ENCODE peak calls at places on chromosomes 11 and 22, in four cellular contexts. J is stimulated activated CD4-positive, alpha-beta T cell treated with anti-CD3 and anti-CD28 coated beads, Interleukin-2, amount 100 ng/mL, for 48 hours; G is MCF 10A; I is NCI-H1694 treated with DMSO at 0.1 percent for 48 hours. Z is an unnamed sample.
A peak's percentile ranks its signal among the peaks of the same experiment; 100 is the strongest.

GRCh38 chr11:1568451-1568911 is 3.6 kb downstream of the DUSP8 start:
- DNase-seq in J (no peak), G (no peak), I (peak; percentile 14), Z (no peak)

GRCh38 chr11:7448126-7448525 is 37.2 kb upstream of the OLFML1 start:
- DNase-seq in J (no peak), G (no peak), I (no peak), Z (no peak)

GRCh38 chr22:27510024-27510423 is 291.5 kb downstream of the MN1 start:
- DNase-seq in J (no peak), G (no peak), I (no peak), Z (no peak)

GRCh38 chr22:22014285-22014659 is 31.7 kb upstream of the TOP3B start:
- DNase-seq in J (no peak), G (no peak), I (no peak), Z (no peak)

GRCh38 chr11:108966206-108966605 is 301.3 kb downstream of the DDX10 start:
- DNase-seq in J (no peak), G (no peak), I (no peak), Z (no peak)

GRCh38 chr11:103987631-103988594 is 48.5 kb upstream of the DDI1 start:
- DNase-seq in J (no peak), G (no peak), I (no peak), Z (no peak)

GRCh38 chr11:3158131-3158591 is 6.9 kb downstream of the OSBPL5 start:
- DNase-seq in J (no peak), G (no peak), I (no peak), Z (no peak)

GRCh38 chr11:72758690-72759389 is 6.6 kb upstream of the ARAP1 start:
- DNase-seq in J (no peak), G (no peak), I (no peak), Z (no peak)

GRCh38 chr11:78149646-78150045 is 10.2 kb upstream of the ALG8 start:
- DNase-seq in J (no peak), G (peak; percentile 47), I (no peak), Z (no peak)

GRCh38 chr22:29751139-29751538 is 15.7 kb downstream of the ZMAT5 start:
- DNase-seq in J (peak; percentile 11), G (no peak), I (no peak), Z (no peak)

GRCh38 chr11:58900479-58901420 is 38.5 kb upstream of the GLYATL1 start:
- DNase-seq in J (peak; percentile 48), G (peak; percentile 77), I (peak; percentile 5), Z (no peak)

GRCh38 chr11:17386331-17387084 is 2.0 kb downstream of the KCNJ11 start:
- DNase-seq in J (peak; percentile 43), G (peak; percentile 56), I (peak; percentile 34), Z (no peak)

GRCh38 chr11:6757373-6757967 is 14.3 kb downstream of the OR2AG2 start:
- DNase-seq in J (peak; percentile 32), G (peak; percentile 55), I (no peak), Z (peak; percentile 9)

GRCh38 chr11:78350646-78351165 is 66.9 kb downstream of the GAB2 start:
- DNase-seq in J (no peak), G (no peak), I (no peak), Z (no peak)

GRCh38 chr22:50422961-50423815 is 51.6 kb downstream of the SBF1 start:
- DNase-seq in J (no peak), G (no peak), I (no peak), Z (no peak)

GRCh38 chr11:19995131-19995530 is 165.1 kb downstream of the DBX1 start:
- DNase-seq in J (no peak), G (peak; percentile 95), I (no peak), Z (no peak)

GRCh38 chr11:62883677-62884076 is 3.0 kb downstream of the SLC3A2 start:
- DNase-seq in J (no peak), G (peak; percentile 34), I (no peak), Z (no peak)

GRCh38 chr11:41788177-41788576 is 328.7 kb upstream of the LRRC4C start:
- DNase-seq in J (no peak), G (no peak), I (no peak), Z (no peak)